ENCODE peak calls at places on chromosomes 7 and 10, in eight cellular contexts. W is testis, R is mammary epithelial cell, P is PC-3, Q is colonic mucosa, Y is lower lobe of right lung, V is BE2C, B is IMR-90. H is an unnamed sample.

GRCh38 chr7:481219-481930 is 38.3 kb downstream of the PDGFA start:
- DNase-seq in W (no peak), R (no peak), P (no peak), Q (no peak), Y (no peak), V (peak; percentile 3), B (no peak), H (peak; percentile 3)

GRCh38 chr10:2921956-2922680 is 145.2 kb upstream of the PFKP start:
- DNase-seq in W (no peak), R (no peak), P (peak; percentile 50), Q (no peak), Y (no peak), V (no peak), B (peak; percentile 65), H (no peak)

GRCh38 chr10:90062786-90063185 is 361.4 kb downstream of the KIF20B start:
- DNase-seq in W (no peak), R (no peak), P (no peak), Q (no peak), Y (no peak), V (no peak), B (peak; percentile 4), H (no peak)

GRCh38 chr10:51162002-51162401 is 87.7 kb downstream of the PRKG1 start:
- DNase-seq in W (peak; percentile 41), R (no peak), P (no peak), Q (no peak), Y (no peak), V (no peak), B (no peak), H (peak; percentile 10)

GRCh38 chr7:55571534-55572377 is 546 bp downstream of the VOPP1 start:
- DNase-seq in W (peak; percentile 54), R (peak; percentile 45), P (peak; percentile 38), Q (peak; percentile 73), Y (peak; percentile 76), V (peak; percentile 54), B (peak; percentile 22), H (peak; percentile 56)

GRCh38 chr10:30111340-30111980 is 52.1 kb upstream of the JCAD start:
- DNase-seq in W (no peak), R (no peak), P (peak; percentile 91), Q (no peak), Y (no peak), V (no peak), B (peak; percentile 89), H (no peak)

GRCh38 chr7:115933463-115933862 is 97.1 kb downstream of the TFEC start:
- DNase-seq in W (no peak), R (peak; percentile 46), P (no peak), Q (no peak), Y (no peak), V (no peak), B (no peak), H (no peak)

GRCh38 chr7:70380315-70381027 is 751.5 kb upstream of the GALNT17 start:
- DNase-seq in W (no peak), R (no peak), P (no peak), Q (no peak), Y (no peak), V (no peak), B (no peak), H (peak; percentile 31)

GRCh38 chr7:74453321-74454011 is at the start of gene GTF2IRD1:
- DNase-seq in W (peak; percentile 89), R (peak; percentile 65), P (peak; percentile 55), Q (peak; percentile 74), Y (peak; percentile 77), V (peak; percentile 78), B (peak; percentile 73), H (peak; percentile 81)

GRCh38 chr7:137993395-137993743 is 8.5 kb downstream of the CREB3L2 start:
- DNase-seq in W (no peak), R (no peak), P (no peak), Q (no peak), Y (no peak), V (no peak), B (no peak), H (no peak)

GRCh38 chr10:13502384-13502783 is 26.4 kb downstream of the BEND7 start:
- DNase-seq in W (no peak), R (no peak), P (no peak), Q (no peak), Y (no peak), V (no peak), B (no peak), H (no peak)

GRCh38 chr10:111084346-111085255 is 7.8 kb downstream of the ADRA2A start:
- DNase-seq in W (no peak), R (no peak), P (no peak), Q (no peak), Y (no peak), V (no peak), B (no peak), H (no peak)

GRCh38 chr10:23405540-23405939 is 33.3 kb upstream of the OTUD1 start:
- DNase-seq in W (no peak), R (no peak), P (no peak), Q (no peak), Y (no peak), V (no peak), B (peak; percentile 92), H (no peak)

GRCh38 chr7:96069361-96069760 is 252.5 kb downstream of the SLC25A13 start:
- DNase-seq in W (no peak), R (no peak), P (no peak), Q (no peak), Y (no peak), V (no peak), B (no peak), H (no peak)

GRCh38 chr10:129758591-129759021 is 205.5 kb downstream of the EBF3 start:
- DNase-seq in W (peak; percentile 6), R (no peak), P (no peak), Q (no peak), Y (peak; percentile 31), V (no peak), B (no peak), H (no peak)

GRCh38 chr10:110502851-110503301 is 5.2 kb downstream of the DUSP5 start:
- DNase-seq in W (peak; percentile 71), R (peak; percentile 55), P (peak; percentile 63), Q (peak; percentile 60), Y (no peak), V (no peak), B (peak; percentile 80), H (no peak)

GRCh38 chr10:14056545-14057332 is 274.0 kb downstream of the FRMD4A start:
- DNase-seq in W (no peak), R (no peak), P (no peak), Q (no peak), Y (no peak), V (no peak), B (peak; percentile 97), H (no peak)

GRCh38 chr7:64884085-64884912 is 18.8 kb upstream of the ZNF273 start:
- DNase-seq in W (no peak), R (no peak), P (no peak), Q (peak; percentile 12), Y (no peak), V (no peak), B (no peak), H (no peak)

GRCh38 chr7:7653140-7653539 is 12.6 kb downstream of the UMAD1 start:
- DNase-seq in W (no peak), R (no peak), P (no peak), Q (no peak), Y (no peak), V (no peak), B (no peak), H (no peak)

GRCh38 chr7:27154901-27155815 is 1.3 kb downstream of the HOXA7 start:
- DNase-seq in W (peak; percentile 10), R (peak; percentile 84), P (no peak), Q (peak; percentile 60), Y (no peak), V (peak; percentile 17), B (no peak), H (no peak)
- H3K4me1 ChIP-seq in W (peaks cover 7% of the 10 kb centered on the region), R (peaks cover 70% of the 10 kb centered on the region), P (peaks cover 26% of the 10 kb centered on the region), Q (peaks cover 16% of the 10 kb centered on the region), Y (peaks cover 58% of the 10 kb centered on the region), V (no peaks in the 10 kb centered on the region), B (peaks cover 6% of the 10 kb centered on the region), H (peaks cover 36% of the 10 kb centered on the region)

GRCh38 chr7:112079122-112079521 is 127.1 kb downstream of the DOCK4 start:
- DNase-seq in W (no peak), R (no peak), P (no peak), Q (no peak), Y (no peak), V (no peak), B (no peak), H (no peak)

GRCh38 chr7:112080441-112080840 is 125.8 kb downstream of the DOCK4 start:
- DNase-seq in W (no peak), R (peak; percentile 73), P (peak; percentile 94), Q (no peak), Y (no peak), V (no peak), B (peak; percentile 96), H (no peak)

GRCh38 chr7:112081778-112082177 is 124.4 kb downstream of the DOCK4 start:
- DNase-seq in W (no peak), R (no peak), P (no peak), Q (no peak), Y (peak; percentile 74), V (no peak), B (no peak), H (no peak)

GRCh38 chr7:112080974-112081373 is 125.2 kb downstream of the DOCK4 start:
- DNase-seq in W (peak; percentile 23), R (no peak), P (peak; percentile 25), Q (no peak), Y (no peak), V (no peak), B (peak; percentile 34), H (peak; percentile 66)

GRCh38 chr7:112079671-112080070 is 126.5 kb downstream of the DOCK4 start:
- DNase-seq in W (no peak), R (no peak), P (peak; percentile 27), Q (no peak), Y (no peak), V (no peak), B (peak; percentile 17), H (no peak)
- TF ChIP-seq CTCF in W (no peak), R (peak; percentile 13), P (peak; percentile 45), Q (no peak), Y (no peak), V (peak; percentile 13), B (peak; percentile 24), H (no peak)

DNA sequence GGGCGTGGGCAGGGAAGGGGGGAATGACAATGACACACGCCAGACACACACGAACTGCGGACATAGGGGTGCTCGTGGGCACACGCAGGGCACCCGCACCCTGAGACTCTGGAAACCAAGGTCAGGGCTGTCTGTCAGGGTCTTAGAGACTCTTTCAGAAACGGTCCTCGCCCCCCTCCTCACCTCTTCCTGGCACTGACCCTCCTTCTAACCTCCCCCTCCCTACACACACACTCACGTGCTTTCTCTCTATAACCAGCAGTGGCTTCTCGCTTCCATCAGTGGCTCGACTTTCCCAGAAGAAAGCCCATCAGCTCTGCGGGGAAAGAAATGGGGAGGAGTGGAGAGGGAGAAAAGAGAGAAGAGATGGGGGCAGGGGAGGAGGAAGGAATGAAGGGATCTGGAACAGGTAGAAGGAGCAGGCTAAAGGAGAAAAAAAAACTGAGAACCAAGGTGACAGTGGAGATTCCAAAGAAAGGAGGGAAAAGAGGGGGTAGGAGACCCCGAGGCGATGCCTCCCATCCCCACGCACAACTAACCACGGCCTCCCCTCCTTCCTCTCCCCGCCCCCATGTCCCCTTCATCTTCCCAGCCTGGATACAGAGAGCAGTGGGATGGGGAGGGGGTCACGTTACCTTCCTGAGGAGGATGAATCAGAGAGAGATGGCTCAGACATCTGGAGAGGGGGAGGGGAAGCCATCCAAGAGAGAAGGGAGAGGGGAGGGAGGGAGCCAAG is 1.7 kb upstream of the VGF start:
- DNase-seq in W (no peak), R (no peak), P (no peak), Q (no peak), Y (no peak), V (peak; percentile 74), B (peak; percentile 65), H (no peak)
- H3K4me1 ChIP-seq in W (peaks cover 20% of the 10 kb centered on the region), R (peaks cover 51% of the 10 kb centered on the region), P (peaks cover 44% of the 10 kb centered on the region), Q (peaks cover 14% of the 10 kb centered on the region), Y (peaks cover 54% of the 10 kb centered on the region), V (peaks cover 16% of the 10 kb centered on the region), B (peaks cover 20% of the 10 kb centered on the region), H (peaks cover 54% of the 10 kb centered on the region)

GRCh38 chr10:17290226-17290625 is 62.2 kb downstream of the VIM start:
- DNase-seq in W (no peak), R (peak; percentile 23), P (peak; percentile 63), Q (no peak), Y (no peak), V (no peak), B (peak; percentile 8), H (no peak)
- TF ChIP-seq CTCF in W (no peak), R (peak; percentile 63), P (peak; percentile 71), Q (no peak), Y (peak; percentile 28), V (peak; percentile 44), B (peak; percentile 21), H (peak; percentile 73)

H was measured in body of pancreas.